ENCODE peak calls at places on chromosomes 2 and 18, in six cellular contexts. One of them, this sample, is unnamed. For H3K36me3, the result is how much of the 10 kb centered on the place peaks cover.

GRCh38 chr2:159094173-159094737 is 125.8 kb downstream of the TANC1 start:
- DNase-seq in GM12878: no peak
- DNase-seq in HepG2: no peak
- DNase-seq in upper lobe of left lung: no peak
- DNase-seq in stomach: no peak
- DNase-seq in transverse colon: peak
- DNase-seq in this sample: peak

GRCh38 chr18:55912919-55913318 is 324.9 kb upstream of the TCF4 start:
- DNase-seq in GM12878: no peak
- DNase-seq in HepG2: no peak
- DNase-seq in upper lobe of left lung: no peak
- DNase-seq in stomach: no peak
- DNase-seq in transverse colon: no peak
- DNase-seq in this sample: no peak

GRCh38 chr2:10433948-10434884 is 13.9 kb downstream of the ODC1 start:
- DNase-seq in GM12878: no peak
- DNase-seq in HepG2: no peak
- DNase-seq in upper lobe of left lung: peak
- DNase-seq in stomach: no peak
- DNase-seq in transverse colon: no peak
- DNase-seq in this sample: no peak

GRCh38 chr2:207693641-207694249 is 17.7 kb upstream of the CCNYL1 start:
- DNase-seq in GM12878: no peak
- DNase-seq in HepG2: no peak
- DNase-seq in upper lobe of left lung: no peak
- DNase-seq in stomach: no peak
- DNase-seq in transverse colon: no peak
- DNase-seq in this sample: no peak

GRCh38 chr2:119234021-119235019 is 10.7 kb downstream of the STEAP3 start:
- DNase-seq in GM12878: no peak
- DNase-seq in HepG2: peak
- DNase-seq in upper lobe of left lung: no peak
- DNase-seq in stomach: no peak
- DNase-seq in transverse colon: no peak
- DNase-seq in this sample: no peak

GRCh38 chr18:31491586-31491985 is 6.4 kb upstream of the DSG2 start:
- DNase-seq in GM12878: no peak
- DNase-seq in HepG2: no peak
- DNase-seq in upper lobe of left lung: no peak
- DNase-seq in stomach: no peak
- DNase-seq in transverse colon: no peak
- DNase-seq in this sample: no peak

GRCh38 chr18:77711096-77711495 is 461.4 kb downstream of the GALR1 start:
- DNase-seq in GM12878: no peak
- DNase-seq in HepG2: no peak
- DNase-seq in upper lobe of left lung: no peak
- DNase-seq in stomach: no peak
- DNase-seq in transverse colon: no peak
- DNase-seq in this sample: no peak

GRCh38 chr2:96665083-96665569 is 22.6 kb downstream of the FER1L5 start:
- DNase-seq in GM12878: no peak
- DNase-seq in HepG2: peak
- DNase-seq in upper lobe of left lung: no peak
- DNase-seq in stomach: no peak
- DNase-seq in transverse colon: no peak
- DNase-seq in this sample: no peak

GRCh38 chr2:43877782-43878464 is 39.2 kb downstream of the ABCG8 start:
- DNase-seq in GM12878: peak
- DNase-seq in HepG2: peak
- DNase-seq in upper lobe of left lung: no peak
- DNase-seq in stomach: peak
- DNase-seq in transverse colon: peak
- DNase-seq in this sample: peak

GRCh38 chr2:69175795-69176715 is 163.1 kb downstream of the ANTXR1 start:
- DNase-seq in GM12878: no peak
- DNase-seq in HepG2: no peak
- DNase-seq in upper lobe of left lung: no peak
- DNase-seq in stomach: no peak
- DNase-seq in transverse colon: no peak
- DNase-seq in this sample: no peak

GRCh38 chr18:79559121-79559835 is 120.3 kb upstream of the CTDP1 start:
- DNase-seq in GM12878: no peak
- DNase-seq in HepG2: no peak
- DNase-seq in upper lobe of left lung: no peak
- DNase-seq in stomach: no peak
- DNase-seq in transverse colon: no peak
- DNase-seq in this sample: no peak

GRCh38 chr2:16644204-16644925 is 21.3 kb downstream of the CYRIA start:
- DNase-seq in GM12878: no peak
- DNase-seq in HepG2: no peak
- DNase-seq in upper lobe of left lung: no peak
- DNase-seq in stomach: no peak
- DNase-seq in transverse colon: no peak
- DNase-seq in this sample: no peak

GRCh38 chr2:236888766-236889035 is 197.0 kb upstream of the COPS8 start:
- DNase-seq in GM12878: no peak
- DNase-seq in HepG2: no peak
- DNase-seq in upper lobe of left lung: no peak
- DNase-seq in stomach: no peak
- DNase-seq in transverse colon: no peak
- DNase-seq in this sample: no peak

DNA sequence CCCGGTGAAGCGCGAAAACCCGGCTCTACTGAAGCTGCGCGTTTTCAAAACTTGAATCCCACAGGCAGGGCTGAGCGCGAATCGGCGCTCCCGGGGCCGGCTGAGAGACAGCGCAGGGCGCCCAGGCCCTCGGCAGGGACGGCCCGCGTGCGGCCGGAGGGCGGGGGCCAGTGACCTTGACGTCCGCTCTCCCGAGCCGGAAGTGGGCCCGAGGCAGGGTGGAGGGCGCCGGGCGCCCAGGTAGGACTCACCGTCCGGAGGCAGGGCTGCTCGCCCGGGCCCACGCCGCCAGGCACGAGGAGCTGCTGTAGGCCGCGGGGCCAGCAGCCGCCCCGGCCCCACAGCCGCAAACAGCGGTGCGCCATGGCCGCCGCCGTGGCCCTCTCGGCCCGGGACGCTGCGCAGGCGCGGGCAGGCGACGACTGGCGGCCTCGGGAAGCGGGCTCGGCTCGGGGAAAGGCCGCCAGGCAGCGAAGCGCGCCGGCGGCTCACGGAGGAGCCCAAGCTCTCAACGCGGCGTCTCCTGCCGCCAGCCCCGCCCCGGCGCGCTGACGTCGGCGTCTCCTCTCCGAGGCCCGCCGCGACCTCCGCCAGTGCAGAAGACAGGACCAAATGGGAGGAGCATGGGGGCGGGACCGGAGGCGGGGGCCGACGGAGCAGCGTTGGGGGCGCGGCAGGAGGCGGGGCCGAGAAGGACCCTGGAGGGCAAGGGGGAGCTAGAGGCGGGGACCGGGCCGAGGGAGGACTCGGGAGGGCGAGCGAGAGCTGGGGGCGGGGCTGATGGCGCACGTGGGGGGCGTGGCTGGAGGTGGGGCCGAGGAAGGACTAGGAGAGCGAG is at the start of gene AFG3L2:
- DNase-seq in GM12878: peak
- DNase-seq in HepG2: peak
- DNase-seq in upper lobe of left lung: peak
- DNase-seq in stomach: peak
- DNase-seq in transverse colon: peak
- DNase-seq in this sample: peak
- H3K36me3 ChIP-seq in GM12878: under half
- H3K36me3 ChIP-seq in HepG2: under half
- H3K36me3 ChIP-seq in upper lobe of left lung: under half
- H3K36me3 ChIP-seq in stomach: under half
- H3K36me3 ChIP-seq in transverse colon: under half
- H3K36me3 ChIP-seq in this sample: under half

GRCh38 chr18:75212626-75213110 is 2.1 kb downstream of the TSHZ1 start:
- DNase-seq in GM12878: no peak
- DNase-seq in HepG2: peak
- DNase-seq in upper lobe of left lung: no peak
- DNase-seq in stomach: no peak
- DNase-seq in transverse colon: no peak
- DNase-seq in this sample: no peak

GRCh38 chr18:75210274-75211001 is at the start of gene TSHZ1:
- DNase-seq in GM12878: peak
- DNase-seq in HepG2: peak
- DNase-seq in upper lobe of left lung: no peak
- DNase-seq in stomach: peak
- DNase-seq in transverse colon: peak
- DNase-seq in this sample: peak

GRCh38 chr18:75213610-75214009 is 3.0 kb downstream of the TSHZ1 start:
- DNase-seq in GM12878: no peak
- DNase-seq in HepG2: no peak
- DNase-seq in upper lobe of left lung: no peak
- DNase-seq in stomach: no peak
- DNase-seq in transverse colon: no peak
- DNase-seq in this sample: no peak

GRCh38 chr18:75211002-75211621 is 515 bp downstream of the TSHZ1 start:
- DNase-seq in GM12878: no peak
- DNase-seq in HepG2: peak
- DNase-seq in upper lobe of left lung: peak
- DNase-seq in stomach: no peak
- DNase-seq in transverse colon: peak
- DNase-seq in this sample: no peak

DNA sequence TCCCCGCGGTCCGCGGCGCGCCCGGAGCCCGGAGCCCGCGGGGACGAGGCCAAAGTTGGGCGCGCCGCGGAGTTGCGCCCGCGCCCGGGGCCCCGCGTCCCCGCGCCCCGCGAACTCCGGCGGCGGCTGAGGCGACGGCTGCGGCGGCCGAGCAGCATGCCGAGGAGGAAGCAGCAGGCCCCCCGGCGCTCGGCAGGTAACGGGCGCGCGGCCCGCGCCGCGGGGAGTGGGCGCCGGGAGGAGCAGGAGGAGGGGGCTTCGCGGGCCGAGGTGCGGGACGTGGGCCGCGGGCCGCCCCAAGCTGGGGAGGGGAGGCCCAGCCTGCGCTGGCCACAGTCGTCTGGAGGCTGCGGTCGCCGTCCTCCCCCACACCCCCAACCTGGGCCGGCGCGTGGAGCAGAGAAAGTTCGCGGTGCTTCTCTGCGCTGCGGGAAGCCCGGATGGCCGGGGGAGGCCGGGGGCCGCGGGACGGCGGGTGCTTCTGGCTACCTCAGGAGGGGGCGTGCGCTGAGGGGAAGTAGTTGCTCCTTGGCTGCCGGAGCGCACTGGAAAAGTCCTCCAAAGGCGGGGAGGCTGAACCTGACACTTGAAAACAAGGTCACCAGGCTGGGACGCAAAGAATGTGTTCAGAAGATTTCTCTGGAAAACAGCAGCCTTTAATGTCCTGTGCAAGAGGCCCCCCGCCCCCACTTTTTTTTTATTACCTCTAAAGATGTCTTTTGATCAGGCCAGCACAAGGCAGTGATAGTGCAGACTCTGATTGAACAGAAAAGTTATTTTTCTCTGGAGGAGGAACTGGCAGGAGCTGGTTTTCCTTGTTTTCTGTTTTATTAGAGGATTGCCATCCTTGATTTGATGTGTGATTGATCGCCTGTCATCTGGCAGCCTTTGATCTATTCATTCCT is 1.4 kb downstream of the TSHZ1 start:
- DNase-seq in GM12878: no peak
- DNase-seq in HepG2: peak
- DNase-seq in upper lobe of left lung: peak
- DNase-seq in stomach: no peak
- DNase-seq in transverse colon: peak
- DNase-seq in this sample: peak
- H3K27ac ChIP-seq in GM12878: peak
- H3K27ac ChIP-seq in HepG2: peak
- H3K27ac ChIP-seq in upper lobe of left lung: peak
- H3K27ac ChIP-seq in stomach: peak
- H3K27ac ChIP-seq in transverse colon: peak
- H3K27ac ChIP-seq in this sample: peak

GRCh38 chr2:97805776-97806175 is 92.4 kb downstream of the ZAP70 start:
- DNase-seq in GM12878: no peak
- DNase-seq in HepG2: no peak
- DNase-seq in upper lobe of left lung: no peak
- DNase-seq in stomach: no peak
- DNase-seq in transverse colon: no peak
- DNase-seq in this sample: no peak

GRCh38 chr2:97812916-97813315 is 99.5 kb downstream of the ZAP70 start:
- DNase-seq in GM12878: no peak
- DNase-seq in HepG2: no peak
- DNase-seq in upper lobe of left lung: no peak
- DNase-seq in stomach: no peak
- DNase-seq in transverse colon: no peak
- DNase-seq in this sample: no peak

GRCh38 chr2:97808816-97809215 is 95.4 kb downstream of the ZAP70 start:
- DNase-seq in GM12878: no peak
- DNase-seq in HepG2: no peak
- DNase-seq in upper lobe of left lung: no peak
- DNase-seq in stomach: no peak
- DNase-seq in transverse colon: no peak
- DNase-seq in this sample: no peak

GRCh38 chr2:97806738-97807618 is 93.6 kb downstream of the ZAP70 start:
- DNase-seq in GM12878: peak
- DNase-seq in HepG2: peak
- DNase-seq in upper lobe of left lung: peak
- DNase-seq in stomach: peak
- DNase-seq in transverse colon: peak
- DNase-seq in this sample: peak
- TF ChIP-seq EP300 in GM12878: no peak
- TF ChIP-seq EP300 in HepG2: no peak
- TF ChIP-seq EP300 in upper lobe of left lung: no peak
- TF ChIP-seq EP300 in stomach: no peak
- TF ChIP-seq EP300 in transverse colon: no peak
- TF ChIP-seq EP300 in this sample: no peak

GRCh38 chr2:203025592-203025991 is 10.9 kb downstream of the NBEAL1 start:
- DNase-seq in GM12878: no peak
- DNase-seq in HepG2: no peak
- DNase-seq in upper lobe of left lung: no peak
- DNase-seq in stomach: no peak
- DNase-seq in transverse colon: no peak
- DNase-seq in this sample: no peak

GRCh38 chr2:203018181-203018580 is 3.5 kb downstream of the NBEAL1 start:
- DNase-seq in GM12878: peak
- DNase-seq in HepG2: peak
- DNase-seq in upper lobe of left lung: no peak
- DNase-seq in stomach: no peak
- DNase-seq in transverse colon: no peak
- DNase-seq in this sample: no peak

GRCh38 chr2:203019142-203019541 is 4.5 kb downstream of the NBEAL1 start:
- DNase-seq in GM12878: no peak
- DNase-seq in HepG2: no peak
- DNase-seq in upper lobe of left lung: no peak
- DNase-seq in stomach: no peak
- DNase-seq in transverse colon: no peak
- DNase-seq in this sample: no peak

GRCh38 chr2:203022751-203023150 is 8.1 kb downstream of the NBEAL1 start:
- DNase-seq in GM12878: no peak
- DNase-seq in HepG2: no peak
- DNase-seq in upper lobe of left lung: no peak
- DNase-seq in stomach: no peak
- DNase-seq in transverse colon: no peak
- DNase-seq in this sample: no peak

DNA sequence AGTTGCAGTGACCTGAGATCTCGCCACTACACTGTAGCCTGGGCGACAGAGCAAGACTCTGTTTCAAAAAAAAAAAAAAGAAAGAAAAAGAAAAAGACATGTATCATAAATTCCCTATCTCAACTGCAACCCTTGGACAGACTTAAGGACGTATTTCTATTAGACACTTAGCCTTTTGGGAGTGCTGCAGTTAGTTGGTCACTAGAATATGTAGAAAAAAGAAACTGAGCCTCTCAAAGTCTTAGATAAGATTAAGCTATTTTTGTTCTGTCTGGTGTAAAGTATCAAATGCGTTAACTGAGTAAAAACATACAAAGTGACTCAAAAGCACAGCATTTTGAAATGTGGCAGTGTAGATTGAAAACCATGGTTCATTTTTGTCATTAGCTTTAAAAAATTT is 7.3 kb downstream of the NBEAL1 start:
- DNase-seq in GM12878: no peak
- DNase-seq in HepG2: no peak
- DNase-seq in upper lobe of left lung: no peak
- DNase-seq in stomach: no peak
- DNase-seq in transverse colon: no peak
- DNase-seq in this sample: no peak
- H3K36me3 ChIP-seq in GM12878: under half
- H3K36me3 ChIP-seq in HepG2: under half
- H3K36me3 ChIP-seq in upper lobe of left lung: under half
- H3K36me3 ChIP-seq in stomach: under half
- H3K36me3 ChIP-seq in transverse colon: under half
- H3K36me3 ChIP-seq in this sample: under half